ENCODE peak calls at places on chromosome 17, in nine cellular contexts. One of them, this sample, is unnamed.

GRCh38 chr17:17344507-17345293 is 41.5 kb downstream of the NT5M start:
- DNase-seq in HS-5: no peak
- DNase-seq in H7: no peak
- DNase-seq in pancreas: no peak
- DNase-seq in CD4-positive, alpha-beta T cell: no peak
- DNase-seq in IMR-90: no peak
- DNase-seq in DMS79 treated with DMSO at 0.1 percent for 48 hours: no peak
- DNase-seq in D341Med: no peak
- DNase-seq in KG1: no peak
- DNase-seq in this sample: no peak

GRCh38 chr17:77404812-77405581 is 264.2 kb downstream of the SEC14L1 start:
- DNase-seq in HS-5: peak
- DNase-seq in H7: no peak
- DNase-seq in pancreas: no peak
- DNase-seq in CD4-positive, alpha-beta T cell: peak
- DNase-seq in IMR-90: peak
- DNase-seq in DMS79 treated with DMSO at 0.1 percent for 48 hours: no peak
- DNase-seq in D341Med: no peak
- DNase-seq in KG1: no peak
- DNase-seq in this sample: peak

GRCh38 chr17:58284613-58285421 is 4.1 kb upstream of the MPO start:
- DNase-seq in HS-5: no peak
- DNase-seq in H7: peak
- DNase-seq in pancreas: no peak
- DNase-seq in CD4-positive, alpha-beta T cell: no peak
- DNase-seq in IMR-90: no peak
- DNase-seq in DMS79 treated with DMSO at 0.1 percent for 48 hours: no peak
- DNase-seq in D341Med: peak
- DNase-seq in KG1: no peak
- DNase-seq in this sample: peak

GRCh38 chr17:47713980-47714689 is 18.9 kb upstream of the TBX21 start:
- DNase-seq in HS-5: no peak
- DNase-seq in H7: peak
- DNase-seq in pancreas: no peak
- DNase-seq in CD4-positive, alpha-beta T cell: no peak
- DNase-seq in IMR-90: no peak
- DNase-seq in DMS79 treated with DMSO at 0.1 percent for 48 hours: no peak
- DNase-seq in D341Med: no peak
- DNase-seq in KG1: no peak
- DNase-seq in this sample: no peak

GRCh38 chr17:45749831-45750335 is 34.2 kb upstream of the CRHR1 start:
- DNase-seq in HS-5: no peak
- DNase-seq in H7: no peak
- DNase-seq in pancreas: no peak
- DNase-seq in CD4-positive, alpha-beta T cell: no peak
- DNase-seq in IMR-90: no peak
- DNase-seq in DMS79 treated with DMSO at 0.1 percent for 48 hours: peak
- DNase-seq in D341Med: no peak
- DNase-seq in KG1: no peak
- DNase-seq in this sample: no peak

GRCh38 chr17:32102697-32103096 is 39.6 kb upstream of the RHOT1 start:
- DNase-seq in HS-5: no peak
- DNase-seq in H7: peak
- DNase-seq in pancreas: no peak
- DNase-seq in CD4-positive, alpha-beta T cell: no peak
- DNase-seq in IMR-90: peak
- DNase-seq in DMS79 treated with DMSO at 0.1 percent for 48 hours: no peak
- DNase-seq in D341Med: no peak
- DNase-seq in KG1: no peak
- DNase-seq in this sample: no peak

GRCh38 chr17:68484458-68484857 is 27.2 kb upstream of the WIPI1 start:
- DNase-seq in HS-5: no peak
- DNase-seq in H7: no peak
- DNase-seq in pancreas: no peak
- DNase-seq in CD4-positive, alpha-beta T cell: no peak
- DNase-seq in IMR-90: no peak
- DNase-seq in DMS79 treated with DMSO at 0.1 percent for 48 hours: no peak
- DNase-seq in D341Med: no peak
- DNase-seq in KG1: no peak
- DNase-seq in this sample: no peak

GRCh38 chr17:73823684-73824083 is 179.4 kb upstream of the SDK2 start:
- DNase-seq in HS-5: no peak
- DNase-seq in H7: no peak
- DNase-seq in pancreas: no peak
- DNase-seq in CD4-positive, alpha-beta T cell: no peak
- DNase-seq in IMR-90: no peak
- DNase-seq in DMS79 treated with DMSO at 0.1 percent for 48 hours: no peak
- DNase-seq in D341Med: no peak
- DNase-seq in KG1: no peak
- DNase-seq in this sample: no peak

GRCh38 chr17:33647976-33648375 is 354.9 kb upstream of the ASIC2 start:
- DNase-seq in HS-5: no peak
- DNase-seq in H7: peak
- DNase-seq in pancreas: no peak
- DNase-seq in CD4-positive, alpha-beta T cell: no peak
- DNase-seq in IMR-90: peak
- DNase-seq in DMS79 treated with DMSO at 0.1 percent for 48 hours: peak
- DNase-seq in D341Med: peak
- DNase-seq in KG1: no peak
- DNase-seq in this sample: no peak

GRCh38 chr17:27158390-27158789 is 135.5 kb upstream of the WSB1 start:
- DNase-seq in HS-5: no peak
- DNase-seq in H7: no peak
- DNase-seq in pancreas: no peak
- DNase-seq in CD4-positive, alpha-beta T cell: no peak
- DNase-seq in IMR-90: no peak
- DNase-seq in DMS79 treated with DMSO at 0.1 percent for 48 hours: no peak
- DNase-seq in D341Med: peak
- DNase-seq in KG1: no peak
- DNase-seq in this sample: no peak

GRCh38 chr17:6170349-6170748 is 100.2 kb downstream of the WSCD1 start:
- DNase-seq in HS-5: no peak
- DNase-seq in H7: no peak
- DNase-seq in pancreas: no peak
- DNase-seq in CD4-positive, alpha-beta T cell: no peak
- DNase-seq in IMR-90: no peak
- DNase-seq in DMS79 treated with DMSO at 0.1 percent for 48 hours: peak
- DNase-seq in D341Med: no peak
- DNase-seq in KG1: no peak
- DNase-seq in this sample: no peak

GRCh38 chr17:7781467-7781866 is 52.5 kb upstream of the KDM6B start:
- DNase-seq in HS-5: no peak
- DNase-seq in H7: no peak
- DNase-seq in pancreas: no peak
- DNase-seq in CD4-positive, alpha-beta T cell: no peak
- DNase-seq in IMR-90: no peak
- DNase-seq in DMS79 treated with DMSO at 0.1 percent for 48 hours: no peak
- DNase-seq in D341Med: no peak
- DNase-seq in KG1: no peak
- DNase-seq in this sample: no peak

GRCh38 chr17:36705651-36706436 is 104.5 kb downstream of the MRM1 start:
- DNase-seq in HS-5: no peak
- DNase-seq in H7: peak
- DNase-seq in pancreas: peak
- DNase-seq in CD4-positive, alpha-beta T cell: peak
- DNase-seq in IMR-90: peak
- DNase-seq in DMS79 treated with DMSO at 0.1 percent for 48 hours: peak
- DNase-seq in D341Med: peak
- DNase-seq in KG1: no peak
- DNase-seq in this sample: peak

GRCh38 chr17:9897569-9897968 is 7.5 kb downstream of the RCVRN start:
- DNase-seq in HS-5: no peak
- DNase-seq in H7: no peak
- DNase-seq in pancreas: no peak
- DNase-seq in CD4-positive, alpha-beta T cell: no peak
- DNase-seq in IMR-90: no peak
- DNase-seq in DMS79 treated with DMSO at 0.1 percent for 48 hours: no peak
- DNase-seq in D341Med: no peak
- DNase-seq in KG1: no peak
- DNase-seq in this sample: no peak

GRCh38 chr17:59829217-59830006 is 63.3 kb downstream of the TUBD1 start:
- DNase-seq in HS-5: peak
- DNase-seq in H7: no peak
- DNase-seq in pancreas: peak
- DNase-seq in CD4-positive, alpha-beta T cell: no peak
- DNase-seq in IMR-90: peak
- DNase-seq in DMS79 treated with DMSO at 0.1 percent for 48 hours: no peak
- DNase-seq in D341Med: peak
- DNase-seq in KG1: peak
- DNase-seq in this sample: peak

GRCh38 chr17:17751489-17751995 is 70.3 kb downstream of the RAI1 start:
- DNase-seq in HS-5: no peak
- DNase-seq in H7: no peak
- DNase-seq in pancreas: no peak
- DNase-seq in CD4-positive, alpha-beta T cell: peak
- DNase-seq in IMR-90: no peak
- DNase-seq in DMS79 treated with DMSO at 0.1 percent for 48 hours: no peak
- DNase-seq in D341Med: no peak
- DNase-seq in KG1: peak
- DNase-seq in this sample: no peak

GRCh38 chr17:8237886-8238285 is 10.0 kb downstream of the CTC1 start:
- DNase-seq in HS-5: no peak
- DNase-seq in H7: no peak
- DNase-seq in pancreas: no peak
- DNase-seq in CD4-positive, alpha-beta T cell: no peak
- DNase-seq in IMR-90: no peak
- DNase-seq in DMS79 treated with DMSO at 0.1 percent for 48 hours: no peak
- DNase-seq in D341Med: no peak
- DNase-seq in KG1: no peak
- DNase-seq in this sample: no peak

GRCh38 chr17:49191407-49191916 is 18.9 kb downstream of the GNGT2 start:
- DNase-seq in HS-5: no peak
- DNase-seq in H7: no peak
- DNase-seq in pancreas: no peak
- DNase-seq in CD4-positive, alpha-beta T cell: no peak
- DNase-seq in IMR-90: no peak
- DNase-seq in DMS79 treated with DMSO at 0.1 percent for 48 hours: no peak
- DNase-seq in D341Med: no peak
- DNase-seq in KG1: no peak
- DNase-seq in this sample: peak

GRCh38 chr17:50330151-50330753 is 15.7 kb upstream of the XYLT2 start:
- DNase-seq in HS-5: no peak
- DNase-seq in H7: no peak
- DNase-seq in pancreas: no peak
- DNase-seq in CD4-positive, alpha-beta T cell: no peak
- DNase-seq in IMR-90: no peak
- DNase-seq in DMS79 treated with DMSO at 0.1 percent for 48 hours: no peak
- DNase-seq in D341Med: no peak
- DNase-seq in KG1: no peak
- DNase-seq in this sample: no peak

GRCh38 chr17:62912363-62912762 is 53.7 kb upstream of the TANC2 start:
- DNase-seq in HS-5: no peak
- DNase-seq in H7: no peak
- DNase-seq in pancreas: no peak
- DNase-seq in CD4-positive, alpha-beta T cell: no peak
- DNase-seq in IMR-90: no peak
- DNase-seq in DMS79 treated with DMSO at 0.1 percent for 48 hours: no peak
- DNase-seq in D341Med: no peak
- DNase-seq in KG1: no peak
- DNase-seq in this sample: no peak

GRCh38 chr17:60135951-60136666 is 13.7 kb upstream of the CA4 start:
- DNase-seq in HS-5: no peak
- DNase-seq in H7: no peak
- DNase-seq in pancreas: peak
- DNase-seq in CD4-positive, alpha-beta T cell: no peak
- DNase-seq in IMR-90: no peak
- DNase-seq in DMS79 treated with DMSO at 0.1 percent for 48 hours: no peak
- DNase-seq in D341Med: no peak
- DNase-seq in KG1: no peak
- DNase-seq in this sample: no peak

GRCh38 chr17:77328823-77329740 is 188.3 kb downstream of the SEC14L1 start:
- DNase-seq in HS-5: no peak
- DNase-seq in H7: peak
- DNase-seq in pancreas: peak
- DNase-seq in CD4-positive, alpha-beta T cell: no peak
- DNase-seq in IMR-90: no peak
- DNase-seq in DMS79 treated with DMSO at 0.1 percent for 48 hours: no peak
- DNase-seq in D341Med: peak
- DNase-seq in KG1: no peak
- DNase-seq in this sample: no peak

This sample was measured in AML-193.